ENCODE peak calls at places on chromosomes 6 and 20, in eight cellular contexts. Z is activated T-cell treated with anti-CD3 and anti-CD28 coated beads, Interleukin-2, amount 50 U/mL, for 72 hours; L is ovary; S is stimulated activated CD8-positive, alpha-beta memory T cell treated with anti-CD3 and anti-CD28 coated beads, Interleukin-15, amount 100 ng/mL, for 1 hour; D is HS-5; X is NCI-H1930; E is NCI-H1092 treated with DMSO at 0.1 percent for 48 hours; K is small intestine. Y is an unnamed sample.

GRCh38 chr6:151497935-151498726 is 4.3 kb downstream of the CCDC170 start:
- DNase-seq in K (peak; percentile 55), S (no peak), X (no peak), E (no peak), Z (peak; percentile 10), D (no peak), L (no peak), Y (no peak)

GRCh38 chr20:40868568-40869223 is 159.9 kb upstream of the TOP1 start:
- DNase-seq in D (peak; percentile 10), Z (no peak), S (no peak), E (no peak), X (no peak), L (peak; percentile 48), K (no peak), Y (no peak)

GRCh38 chr6:42179261-42179955 is 6.2 kb downstream of the GUCA1A start:
- DNase-seq in S (no peak), E (no peak), Z (no peak), D (no peak), K (no peak), L (no peak), X (no peak), Y (no peak)

GRCh38 chr6:117605169-117605826 is 3.0 kb upstream of the GOPC start:
- DNase-seq in D (no peak), Z (peak; percentile 45), X (no peak), S (no peak), K (peak; percentile 74), E (peak; percentile 60), L (no peak), Y (peak; percentile 69)

GRCh38 chr6:134544737-134545136 is 226.8 kb upstream of the SGK1 start:
- DNase-seq in L (no peak), X (no peak), K (no peak), D (no peak), E (no peak), Z (no peak), S (no peak), Y (no peak)

GRCh38 chr6:2158596-2159271 is 86.7 kb downstream of the GMDS start:
- DNase-seq in S (no peak), Z (no peak), E (no peak), L (no peak), K (no peak), D (no peak), X (no peak), Y (peak; percentile 25)

GRCh38 chr20:33868042-33868441 is 56.9 kb downstream of the CHMP4B start:
- DNase-seq in Z (no peak), L (no peak), S (no peak), D (no peak), X (no peak), K (no peak), E (no peak), Y (no peak)

GRCh38 chr6:155313602-155314091 is 637 bp downstream of the TFB1M start:
- DNase-seq in S (no peak), L (no peak), Z (no peak), X (no peak), D (peak; percentile 16), E (peak; percentile 39), K (peak; percentile 43), Y (peak; percentile 24)

GRCh38 chr6:148431413-148431812 is 88.8 kb downstream of the SASH1 start:
- DNase-seq in E (peak; percentile 42), K (no peak), L (no peak), X (no peak), Z (no peak), S (no peak), D (no peak), Y (no peak)

GRCh38 chr20:47353697-47354387 is 2.7 kb downstream of the ZMYND8 start:
- DNase-seq in Z (no peak), L (no peak), K (peak; percentile 47), S (no peak), D (no peak), X (no peak), E (no peak), Y (no peak)

GRCh38 chr6:20907486-20908071 is 373.3 kb downstream of the CDKAL1 start:
- DNase-seq in X (no peak), S (no peak), D (no peak), L (no peak), Z (no peak), E (no peak), K (no peak), Y (no peak)